ENCODE peak calls at places on chromosomes 13 and 19, in four cellular contexts. One of them, this sample, is unnamed.

GRCh38 chr19:11142528-11143171 is 12.9 kb downstream of the SPC24 start:
- DNase-seq in uterus: peak; percentile 96
- DNase-seq in astrocyte of the spinal cord: peak; percentile 96
- DNase-seq in tibial artery: peak; percentile 97
- DNase-seq in this sample: peak; percentile 59

GRCh38 chr13:39538826-39539555 is 64.0 kb downstream of the LHFPL6 start:
- DNase-seq in tibial artery: no peak
- DNase-seq in uterus: no peak
- DNase-seq in astrocyte of the spinal cord: peak; percentile 60
- DNase-seq in this sample: no peak

GRCh38 chr19:756232-756631 is 5.3 kb downstream of the MISP start:
- DNase-seq in astrocyte of the spinal cord: peak; percentile 42
- DNase-seq in uterus: no peak
- DNase-seq in tibial artery: no peak
- DNase-seq in this sample: no peak

GRCh38 chr19:33477781-33478180 is 43.8 kb downstream of the PEPD start:
- DNase-seq in astrocyte of the spinal cord: peak; percentile 66
- DNase-seq in uterus: no peak
- DNase-seq in tibial artery: peak; percentile 5
- DNase-seq in this sample: no peak

GRCh38 chr13:102598061-102598460 is 1.3 kb downstream of the TPP2 start:
- DNase-seq in astrocyte of the spinal cord: no peak
- DNase-seq in uterus: no peak
- DNase-seq in tibial artery: no peak
- DNase-seq in this sample: no peak

GRCh38 chr13:101018720-101019119 is 344.1 kb upstream of the TMTC4 start:
- DNase-seq in astrocyte of the spinal cord: peak; percentile 75
- DNase-seq in tibial artery: no peak
- DNase-seq in uterus: no peak
- DNase-seq in this sample: peak; percentile 26

GRCh38 chr13:29845440-29846056 is 4.9 kb downstream of the UBL3 start:
- DNase-seq in uterus: no peak
- DNase-seq in astrocyte of the spinal cord: peak; percentile 54
- DNase-seq in tibial artery: no peak
- DNase-seq in this sample: no peak

GRCh38 chr19:38869160-38869835 is 8.8 kb downstream of the RINL start:
- DNase-seq in tibial artery: no peak
- DNase-seq in astrocyte of the spinal cord: no peak
- DNase-seq in uterus: no peak
- DNase-seq in this sample: no peak

GRCh38 chr13:111228262-111229144 is 91.9 kb upstream of the TEX29 start:
- DNase-seq in tibial artery: peak; percentile 88
- DNase-seq in astrocyte of the spinal cord: peak; percentile 97
- DNase-seq in uterus: no peak
- DNase-seq in this sample: no peak

GRCh38 chr13:80684525-80685017 is 343.6 kb upstream of the SPRY2 start:
- DNase-seq in uterus: no peak
- DNase-seq in astrocyte of the spinal cord: no peak
- DNase-seq in tibial artery: no peak
- DNase-seq in this sample: no peak

GRCh38 chr19:29285187-29285687 is 72.3 kb upstream of the UQCRFS1 start:
- DNase-seq in astrocyte of the spinal cord: no peak
- DNase-seq in uterus: no peak
- DNase-seq in tibial artery: no peak
- DNase-seq in this sample: no peak

GRCh38 chr19:19782783-19783182 is 38.8 kb downstream of the ZNF506 start:
- DNase-seq in uterus: no peak
- DNase-seq in astrocyte of the spinal cord: no peak
- DNase-seq in tibial artery: no peak
- DNase-seq in this sample: no peak

GRCh38 chr19:10009269-10009665 is 1.0 kb downstream of the COL5A3 start:
- DNase-seq in tibial artery: peak; percentile 75
- DNase-seq in uterus: peak; percentile 79
- DNase-seq in astrocyte of the spinal cord: peak; percentile 87
- DNase-seq in this sample: no peak

GRCh38 chr19:3003046-3003445 is 25.7 kb downstream of the TLE6 start:
- DNase-seq in astrocyte of the spinal cord: no peak
- DNase-seq in tibial artery: no peak
- DNase-seq in uterus: no peak
- DNase-seq in this sample: no peak

GRCh38 chr19:3494051-3494450 is 6.4 kb downstream of the DOHH start:
- DNase-seq in tibial artery: no peak
- DNase-seq in uterus: no peak
- DNase-seq in astrocyte of the spinal cord: no peak
- DNase-seq in this sample: no peak

GRCh38 chr19:56942749-56943148 is 102.2 kb upstream of the PEG3 start:
- DNase-seq in astrocyte of the spinal cord: no peak
- DNase-seq in uterus: peak; percentile 38
- DNase-seq in tibial artery: peak; percentile 73
- DNase-seq in this sample: no peak

GRCh38 chr19:15584541-15585115 is 30.4 kb upstream of the CYP4F8 start:
- DNase-seq in astrocyte of the spinal cord: peak; percentile 5
- DNase-seq in tibial artery: peak; percentile 79
- DNase-seq in uterus: peak; percentile 67
- DNase-seq in this sample: no peak

GRCh38 chr19:1081301-1082164 is 13.6 kb downstream of the POLR2E start:
- DNase-seq in astrocyte of the spinal cord: no peak
- DNase-seq in tibial artery: no peak
- DNase-seq in uterus: no peak
- DNase-seq in this sample: no peak

GRCh38 chr19:461664-462551 is 1.1 kb upstream of the SHC2 start:
- DNase-seq in uterus: peak; percentile 29
- DNase-seq in astrocyte of the spinal cord: no peak
- DNase-seq in tibial artery: no peak
- DNase-seq in this sample: no peak

GRCh38 chr19:15701757-15702589 is 25.9 kb upstream of the OR10H2 start:
- DNase-seq in astrocyte of the spinal cord: no peak
- DNase-seq in tibial artery: no peak
- DNase-seq in uterus: no peak
- DNase-seq in this sample: no peak

GRCh38 chr19:52102163-52102562 is 6.6 kb upstream of the ZNF841 start:
- DNase-seq in tibial artery: no peak
- DNase-seq in astrocyte of the spinal cord: no peak
- DNase-seq in uterus: no peak
- DNase-seq in this sample: no peak

GRCh38 chr19:29568036-29568788 is 37.9 kb upstream of the POP4 start:
- DNase-seq in astrocyte of the spinal cord: no peak
- DNase-seq in tibial artery: peak; percentile 46
- DNase-seq in uterus: no peak
- DNase-seq in this sample: no peak

GRCh38 chr13:30697177-30697953 is 38.0 kb upstream of the ALOX5AP start:
- DNase-seq in tibial artery: peak; percentile 48
- DNase-seq in astrocyte of the spinal cord: no peak
- DNase-seq in uterus: no peak
- DNase-seq in this sample: no peak

GRCh38 chr19:21569497-21569870 is 64.1 kb downstream of the ZNF429 start:
- DNase-seq in astrocyte of the spinal cord: no peak
- DNase-seq in tibial artery: no peak
- DNase-seq in uterus: no peak
- DNase-seq in this sample: no peak

GRCh38 chr13:48942131-48942530 is 33.6 kb upstream of the FNDC3A start:
- DNase-seq in tibial artery: no peak
- DNase-seq in astrocyte of the spinal cord: peak; percentile 65
- DNase-seq in uterus: no peak
- DNase-seq in this sample: no peak

GRCh38 chr19:40348961-40349507 is 539 bp downstream of the PLD3 start:
- DNase-seq in tibial artery: no peak
- DNase-seq in uterus: no peak
- DNase-seq in astrocyte of the spinal cord: peak; percentile 54
- DNase-seq in this sample: no peak

GRCh38 chr19:21587117-21587461 is 81.7 kb downstream of the ZNF429 start:
- DNase-seq in tibial artery: no peak
- DNase-seq in astrocyte of the spinal cord: no peak
- DNase-seq in uterus: no peak
- DNase-seq in this sample: no peak

DNA sequence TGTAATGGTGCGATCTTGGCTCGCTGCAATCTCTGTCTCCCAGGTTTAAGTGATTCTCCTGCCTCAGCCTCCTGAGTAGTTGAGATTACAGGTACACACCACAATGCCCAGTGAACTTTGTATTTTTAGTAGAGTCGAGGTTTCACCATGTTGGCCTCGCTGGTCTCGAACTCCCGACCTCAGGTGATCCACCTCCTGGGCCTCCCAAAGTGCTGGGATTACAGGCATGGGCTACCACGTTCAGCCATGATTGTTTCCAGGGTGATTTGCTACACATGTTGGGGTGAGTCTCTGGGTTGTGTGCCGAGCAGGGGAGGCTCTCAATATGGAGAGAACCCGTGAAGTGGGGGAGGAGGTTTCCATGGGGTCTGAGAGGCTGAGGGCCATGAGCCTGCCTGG is 24.8 kb upstream of the CEACAM21 start:
- DNase-seq in astrocyte of the spinal cord: no peak
- DNase-seq in tibial artery: no peak
- DNase-seq in uterus: no peak
- DNase-seq in this sample: no peak
- H3K4me3 ChIP-seq in astrocyte of the spinal cord: no peak overlapping the region
- H3K4me3 ChIP-seq in tibial artery: no peak overlapping the region
- H3K4me3 ChIP-seq in uterus: no peak overlapping the region
- H3K4me3 ChIP-seq in this sample: no peak overlapping the region

GRCh38 chr19:5047251-5047935 is 78.5 kb downstream of the KDM4B start:
- DNase-seq in uterus: no peak
- DNase-seq in tibial artery: no peak
- DNase-seq in astrocyte of the spinal cord: no peak
- DNase-seq in this sample: no peak

GRCh38 chr19:5045015-5045414 is 76.1 kb downstream of the KDM4B start:
- DNase-seq in astrocyte of the spinal cord: no peak
- DNase-seq in uterus: no peak
- DNase-seq in tibial artery: no peak
- DNase-seq in this sample: no peak

GRCh38 chr19:5048091-5048726 is 79.3 kb downstream of the KDM4B start:
- DNase-seq in astrocyte of the spinal cord: peak; percentile 79
- DNase-seq in tibial artery: peak; percentile 90
- DNase-seq in uterus: peak; percentile 80
- DNase-seq in this sample: no peak

GRCh38 chr19:5045956-5046338 is 77.0 kb downstream of the KDM4B start:
- DNase-seq in uterus: no peak
- DNase-seq in tibial artery: no peak
- DNase-seq in astrocyte of the spinal cord: no peak
- DNase-seq in this sample: no peak

GRCh38 chr19:5046339-5047039 is 77.6 kb downstream of the KDM4B start:
- DNase-seq in tibial artery: peak; percentile 83
- DNase-seq in astrocyte of the spinal cord: peak; percentile 60
- DNase-seq in uterus: no peak
- DNase-seq in this sample: no peak
- H3K4me3 ChIP-seq in tibial artery: no peak overlapping the region
- H3K4me3 ChIP-seq in astrocyte of the spinal cord: no peak overlapping the region
- H3K4me3 ChIP-seq in uterus: no peak overlapping the region
- H3K4me3 ChIP-seq in this sample: no peak overlapping the region

DNA sequence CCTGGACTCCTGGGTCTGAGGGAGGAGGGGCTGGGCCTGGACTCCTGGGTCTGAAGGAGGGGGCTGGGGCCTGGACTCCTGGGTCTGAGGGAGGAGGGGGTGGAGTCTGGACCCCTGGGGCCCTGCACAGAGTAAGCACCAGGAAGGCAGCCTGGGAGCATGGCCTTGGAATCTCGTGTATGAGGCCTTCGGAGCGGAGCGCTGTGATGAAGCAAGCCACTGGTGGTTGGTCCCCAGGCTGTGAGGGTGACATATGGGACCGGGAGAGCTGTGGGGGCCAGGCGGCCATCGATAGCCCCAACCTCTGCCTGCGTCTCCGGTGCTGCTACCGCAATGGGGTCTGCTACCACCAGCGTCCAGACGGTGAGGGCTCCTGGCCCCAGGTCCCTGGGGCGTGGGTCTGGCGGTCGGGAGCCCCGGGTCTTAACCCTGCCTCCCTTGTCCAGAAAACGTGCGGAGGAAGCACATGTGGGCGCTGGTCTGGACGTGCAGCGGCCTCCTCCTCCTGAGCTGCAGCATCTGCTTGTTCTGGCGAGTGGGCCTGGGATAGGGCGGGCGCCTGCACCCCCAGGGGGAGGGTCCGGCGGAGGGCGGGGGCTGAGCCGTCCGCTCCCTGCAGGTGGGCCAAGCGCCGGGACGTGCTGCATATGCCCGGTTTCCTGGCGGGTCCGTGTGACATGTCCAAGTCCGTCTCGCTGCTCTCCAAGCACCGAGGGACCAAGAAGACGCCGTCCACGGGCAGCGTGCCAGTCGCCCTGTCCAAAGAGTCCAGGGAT is 918 bp downstream of the TMEM190 start:
- DNase-seq in tibial artery: no peak
- DNase-seq in astrocyte of the spinal cord: no peak
- DNase-seq in uterus: no peak
- DNase-seq in this sample: no peak
- H3K4me3 ChIP-seq in tibial artery: no peak overlapping the region
- H3K4me3 ChIP-seq in astrocyte of the spinal cord: no peak overlapping the region
- H3K4me3 ChIP-seq in uterus: no peak overlapping the region
- H3K4me3 ChIP-seq in this sample: no peak overlapping the region

GRCh38 chr13:45209229-45209628 is 8.4 kb upstream of the KCTD4 start:
- DNase-seq in uterus: no peak
- DNase-seq in tibial artery: no peak
- DNase-seq in astrocyte of the spinal cord: no peak
- DNase-seq in this sample: no peak

GRCh38 chr13:45205124-45205523 is 4.3 kb upstream of the KCTD4 start:
- DNase-seq in astrocyte of the spinal cord: no peak
- DNase-seq in tibial artery: no peak
- DNase-seq in uterus: no peak
- DNase-seq in this sample: no peak

GRCh38 chr13:45207319-45207718 is 6.5 kb upstream of the KCTD4 start:
- DNase-seq in tibial artery: no peak
- DNase-seq in astrocyte of the spinal cord: no peak
- DNase-seq in uterus: no peak
- DNase-seq in this sample: no peak

GRCh38 chr13:45208132-45208531 is 7.3 kb upstream of the KCTD4 start:
- DNase-seq in tibial artery: no peak
- DNase-seq in uterus: no peak
- DNase-seq in astrocyte of the spinal cord: no peak
- DNase-seq in this sample: no peak

DNA sequence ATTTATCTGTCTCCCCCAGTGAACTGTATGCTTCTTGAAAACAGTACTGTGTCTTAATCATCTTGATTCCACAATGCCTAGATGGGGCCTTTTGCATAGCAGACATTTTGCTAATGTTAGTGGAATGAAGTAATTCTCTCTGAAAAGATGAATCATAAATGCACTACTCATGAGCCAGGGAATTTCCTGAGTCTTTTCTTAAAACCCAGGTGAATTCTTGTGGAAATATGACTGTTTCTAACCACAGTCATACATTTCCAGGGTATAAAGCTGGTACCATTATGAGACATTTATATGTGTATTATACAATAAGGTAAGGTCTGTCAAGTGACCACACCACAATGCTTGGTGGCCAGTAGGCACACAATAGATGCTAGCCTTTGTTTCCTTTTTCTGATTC is 5.5 kb upstream of the KCTD4 start:
- DNase-seq in tibial artery: no peak
- DNase-seq in astrocyte of the spinal cord: peak; percentile 92
- DNase-seq in uterus: no peak
- DNase-seq in this sample: peak; percentile 82
- H3K4me3 ChIP-seq in tibial artery: no peak overlapping the region
- H3K4me3 ChIP-seq in astrocyte of the spinal cord: no peak overlapping the region
- H3K4me3 ChIP-seq in uterus: no peak overlapping the region
- H3K4me3 ChIP-seq in this sample: no peak overlapping the region

This sample was measured in AG04449.